ENCODE peak calls at places on chromosomes 6 and 20, in eight cellular contexts. One of them, this sample, is unnamed.

GRCh38 chr6:7587631-7588100 is 2.3 kb upstream of the SNRNP48 start:
- DNase-seq in CD8-positive, alpha-beta T cell: no peak
- DNase-seq in PC-9: no peak
- DNase-seq in choroid plexus epithelial cell: peak
- DNase-seq in fibroblast of the aortic adventitia: peak
- DNase-seq in fibroblast of pulmonary artery: peak
- DNase-seq in uterus: no peak
- DNase-seq in brain microvascular endothelial cell: peak
- DNase-seq in this sample: no peak

GRCh38 chr6:132084811-132085509 is 133.8 kb upstream of the CCN2 start:
- DNase-seq in CD8-positive, alpha-beta T cell: no peak
- DNase-seq in PC-9: peak
- DNase-seq in choroid plexus epithelial cell: peak
- DNase-seq in fibroblast of the aortic adventitia: peak
- DNase-seq in fibroblast of pulmonary artery: peak
- DNase-seq in uterus: no peak
- DNase-seq in brain microvascular endothelial cell: peak
- DNase-seq in this sample: peak

GRCh38 chr20:63133481-63134091 is 82.3 kb downstream of the YTHDF1 start:
- DNase-seq in CD8-positive, alpha-beta T cell: no peak
- DNase-seq in PC-9: no peak
- DNase-seq in choroid plexus epithelial cell: no peak
- DNase-seq in fibroblast of the aortic adventitia: no peak
- DNase-seq in fibroblast of pulmonary artery: no peak
- DNase-seq in uterus: no peak
- DNase-seq in brain microvascular endothelial cell: no peak
- DNase-seq in this sample: no peak

GRCh38 chr6:37802810-37803209 is 16.7 kb upstream of the ZFAND3 start:
- DNase-seq in CD8-positive, alpha-beta T cell: no peak
- DNase-seq in PC-9: no peak
- DNase-seq in choroid plexus epithelial cell: no peak
- DNase-seq in fibroblast of the aortic adventitia: no peak
- DNase-seq in fibroblast of pulmonary artery: no peak
- DNase-seq in uterus: no peak
- DNase-seq in brain microvascular endothelial cell: no peak
- DNase-seq in this sample: no peak

GRCh38 chr6:93751969-93752368 is 332.6 kb upstream of the EPHA7 start:
- DNase-seq in CD8-positive, alpha-beta T cell: no peak
- DNase-seq in PC-9: no peak
- DNase-seq in choroid plexus epithelial cell: peak
- DNase-seq in fibroblast of the aortic adventitia: peak
- DNase-seq in fibroblast of pulmonary artery: peak
- DNase-seq in uterus: no peak
- DNase-seq in brain microvascular endothelial cell: peak
- DNase-seq in this sample: peak

GRCh38 chr6:37690964-37691735 is 6.5 kb downstream of the MDGA1 start:
- DNase-seq in CD8-positive, alpha-beta T cell: no peak
- DNase-seq in PC-9: no peak
- DNase-seq in choroid plexus epithelial cell: no peak
- DNase-seq in fibroblast of the aortic adventitia: peak
- DNase-seq in fibroblast of pulmonary artery: peak
- DNase-seq in uterus: no peak
- DNase-seq in brain microvascular endothelial cell: no peak
- DNase-seq in this sample: no peak

GRCh38 chr20:36737183-36737499 is 8.7 kb downstream of the NDRG3 start:
- DNase-seq in CD8-positive, alpha-beta T cell: no peak
- DNase-seq in PC-9: no peak
- DNase-seq in choroid plexus epithelial cell: no peak
- DNase-seq in fibroblast of the aortic adventitia: no peak
- DNase-seq in fibroblast of pulmonary artery: no peak
- DNase-seq in uterus: no peak
- DNase-seq in brain microvascular endothelial cell: no peak
- DNase-seq in this sample: no peak

GRCh38 chr6:45759134-45759849 is 256.4 kb downstream of the CLIC5 start:
- DNase-seq in CD8-positive, alpha-beta T cell: no peak
- DNase-seq in PC-9: no peak
- DNase-seq in choroid plexus epithelial cell: no peak
- DNase-seq in fibroblast of the aortic adventitia: peak
- DNase-seq in fibroblast of pulmonary artery: no peak
- DNase-seq in uterus: no peak
- DNase-seq in brain microvascular endothelial cell: no peak
- DNase-seq in this sample: no peak

GRCh38 chr20:16761305-16761829 is 13.2 kb downstream of the OTOR start:
- DNase-seq in CD8-positive, alpha-beta T cell: no peak
- DNase-seq in PC-9: peak
- DNase-seq in choroid plexus epithelial cell: peak
- DNase-seq in fibroblast of the aortic adventitia: peak
- DNase-seq in fibroblast of pulmonary artery: peak
- DNase-seq in uterus: peak
- DNase-seq in brain microvascular endothelial cell: peak
- DNase-seq in this sample: peak

GRCh38 chr6:106966671-106967522 is 7.6 kb downstream of the CD24 start:
- DNase-seq in CD8-positive, alpha-beta T cell: no peak
- DNase-seq in PC-9: no peak
- DNase-seq in choroid plexus epithelial cell: no peak
- DNase-seq in fibroblast of the aortic adventitia: no peak
- DNase-seq in fibroblast of pulmonary artery: no peak
- DNase-seq in uterus: no peak
- DNase-seq in brain microvascular endothelial cell: no peak
- DNase-seq in this sample: no peak

GRCh38 chr6:162177733-162178132 is 549.8 kb downstream of the PRKN start:
- DNase-seq in CD8-positive, alpha-beta T cell: no peak
- DNase-seq in PC-9: no peak
- DNase-seq in choroid plexus epithelial cell: peak
- DNase-seq in fibroblast of the aortic adventitia: no peak
- DNase-seq in fibroblast of pulmonary artery: peak
- DNase-seq in uterus: no peak
- DNase-seq in brain microvascular endothelial cell: peak
- DNase-seq in this sample: no peak

GRCh38 chr6:13668291-13668928 is 43.2 kb downstream of the RANBP9 start:
- DNase-seq in CD8-positive, alpha-beta T cell: no peak
- DNase-seq in PC-9: no peak
- DNase-seq in choroid plexus epithelial cell: peak
- DNase-seq in fibroblast of the aortic adventitia: peak
- DNase-seq in fibroblast of pulmonary artery: peak
- DNase-seq in uterus: no peak
- DNase-seq in brain microvascular endothelial cell: no peak
- DNase-seq in this sample: no peak

GRCh38 chr6:85041376-85041775 is 277.0 kb upstream of the TBX18 start:
- DNase-seq in CD8-positive, alpha-beta T cell: no peak
- DNase-seq in PC-9: no peak
- DNase-seq in choroid plexus epithelial cell: peak
- DNase-seq in fibroblast of the aortic adventitia: no peak
- DNase-seq in fibroblast of pulmonary artery: peak
- DNase-seq in uterus: no peak
- DNase-seq in brain microvascular endothelial cell: peak
- DNase-seq in this sample: no peak

GRCh38 chr6:52155791-52156576 is 30.2 kb upstream of the IL17A start:
- DNase-seq in CD8-positive, alpha-beta T cell: no peak
- DNase-seq in PC-9: peak
- DNase-seq in choroid plexus epithelial cell: no peak
- DNase-seq in fibroblast of the aortic adventitia: no peak
- DNase-seq in fibroblast of pulmonary artery: no peak
- DNase-seq in uterus: no peak
- DNase-seq in brain microvascular endothelial cell: no peak
- DNase-seq in this sample: no peak

GRCh38 chr20:41174782-41175181 is 37.4 kb downstream of the PLCG1 start:
- DNase-seq in CD8-positive, alpha-beta T cell: no peak
- DNase-seq in PC-9: no peak
- DNase-seq in choroid plexus epithelial cell: peak
- DNase-seq in fibroblast of the aortic adventitia: no peak
- DNase-seq in fibroblast of pulmonary artery: no peak
- DNase-seq in uterus: peak
- DNase-seq in brain microvascular endothelial cell: no peak
- DNase-seq in this sample: no peak

DNA sequence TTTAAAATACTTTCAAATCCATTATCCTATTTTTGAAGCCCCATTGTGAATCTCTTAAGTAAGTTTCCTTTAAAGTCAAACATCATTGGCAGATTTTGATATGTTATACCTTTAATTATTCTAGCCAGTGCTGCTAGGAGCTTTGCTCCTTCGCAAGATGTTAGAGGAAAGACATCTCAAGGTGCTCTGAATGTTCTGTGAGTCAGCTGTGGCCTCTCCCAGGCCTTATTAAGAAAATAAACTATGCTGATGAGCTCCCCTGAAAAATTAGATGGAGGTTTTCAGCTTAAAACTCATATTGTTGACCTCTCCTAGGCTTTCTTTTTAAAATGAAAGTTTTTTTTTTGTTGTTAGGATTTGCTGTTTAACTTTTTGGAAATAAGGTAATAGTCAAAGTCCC is 57.3 kb downstream of the TRAF3IP2 start:
- DNase-seq in CD8-positive, alpha-beta T cell: no peak
- DNase-seq in PC-9: no peak
- DNase-seq in choroid plexus epithelial cell: no peak
- DNase-seq in fibroblast of the aortic adventitia: no peak
- DNase-seq in fibroblast of pulmonary artery: no peak
- DNase-seq in uterus: no peak
- DNase-seq in brain microvascular endothelial cell: no peak
- DNase-seq in this sample: no peak
- H3K4me3 ChIP-seq in CD8-positive, alpha-beta T cell: no peak
- H3K4me3 ChIP-seq in PC-9: no peak
- H3K4me3 ChIP-seq in choroid plexus epithelial cell: no peak
- H3K4me3 ChIP-seq in fibroblast of the aortic adventitia: no peak
- H3K4me3 ChIP-seq in fibroblast of pulmonary artery: no peak
- H3K4me3 ChIP-seq in uterus: no peak
- H3K4me3 ChIP-seq in brain microvascular endothelial cell: no peak
- H3K4me3 ChIP-seq in this sample: no peak

GRCh38 chr6:20873425-20874190 is 339.4 kb downstream of the CDKAL1 start:
- DNase-seq in CD8-positive, alpha-beta T cell: no peak
- DNase-seq in PC-9: no peak
- DNase-seq in choroid plexus epithelial cell: peak
- DNase-seq in fibroblast of the aortic adventitia: peak
- DNase-seq in fibroblast of pulmonary artery: peak
- DNase-seq in uterus: no peak
- DNase-seq in brain microvascular endothelial cell: no peak
- DNase-seq in this sample: no peak

GRCh38 chr6:20876016-20876415 is 341.8 kb downstream of the CDKAL1 start:
- DNase-seq in CD8-positive, alpha-beta T cell: no peak
- DNase-seq in PC-9: no peak
- DNase-seq in choroid plexus epithelial cell: peak
- DNase-seq in fibroblast of the aortic adventitia: peak
- DNase-seq in fibroblast of pulmonary artery: peak
- DNase-seq in uterus: no peak
- DNase-seq in brain microvascular endothelial cell: peak
- DNase-seq in this sample: peak

GRCh38 chr6:20879121-20879520 is 344.9 kb downstream of the CDKAL1 start:
- DNase-seq in CD8-positive, alpha-beta T cell: no peak
- DNase-seq in PC-9: no peak
- DNase-seq in choroid plexus epithelial cell: no peak
- DNase-seq in fibroblast of the aortic adventitia: no peak
- DNase-seq in fibroblast of pulmonary artery: no peak
- DNase-seq in uterus: no peak
- DNase-seq in brain microvascular endothelial cell: no peak
- DNase-seq in this sample: no peak

GRCh38 chr6:20877008-20877937 is 343.0 kb downstream of the CDKAL1 start:
- DNase-seq in CD8-positive, alpha-beta T cell: no peak
- DNase-seq in PC-9: peak
- DNase-seq in choroid plexus epithelial cell: peak
- DNase-seq in fibroblast of the aortic adventitia: peak
- DNase-seq in fibroblast of pulmonary artery: peak
- DNase-seq in uterus: peak
- DNase-seq in brain microvascular endothelial cell: peak
- DNase-seq in this sample: peak

GRCh38 chr6:20875369-20875963 is 341.2 kb downstream of the CDKAL1 start:
- DNase-seq in CD8-positive, alpha-beta T cell: no peak
- DNase-seq in PC-9: peak
- DNase-seq in choroid plexus epithelial cell: peak
- DNase-seq in fibroblast of the aortic adventitia: peak
- DNase-seq in fibroblast of pulmonary artery: peak
- DNase-seq in uterus: no peak
- DNase-seq in brain microvascular endothelial cell: peak
- DNase-seq in this sample: no peak
- TF ChIP-seq CTCF in CD8-positive, alpha-beta T cell: no peak
- TF ChIP-seq CTCF in PC-9: peak
- TF ChIP-seq CTCF in choroid plexus epithelial cell: peak
- TF ChIP-seq CTCF in fibroblast of the aortic adventitia: peak
- TF ChIP-seq CTCF in fibroblast of pulmonary artery: peak
- TF ChIP-seq CTCF in uterus: no peak
- TF ChIP-seq CTCF in brain microvascular endothelial cell: peak
- TF ChIP-seq CTCF in this sample: peak

GRCh38 chr6:129235167-129236072 is 352.5 kb downstream of the LAMA2 start:
- DNase-seq in CD8-positive, alpha-beta T cell: no peak
- DNase-seq in PC-9: no peak
- DNase-seq in choroid plexus epithelial cell: peak
- DNase-seq in fibroblast of the aortic adventitia: peak
- DNase-seq in fibroblast of pulmonary artery: peak
- DNase-seq in uterus: no peak
- DNase-seq in brain microvascular endothelial cell: no peak
- DNase-seq in this sample: no peak
- H3K4me3 ChIP-seq in CD8-positive, alpha-beta T cell: no peak
- H3K4me3 ChIP-seq in PC-9: no peak
- H3K4me3 ChIP-seq in choroid plexus epithelial cell: no peak
- H3K4me3 ChIP-seq in fibroblast of the aortic adventitia: no peak
- H3K4me3 ChIP-seq in fibroblast of pulmonary artery: no peak
- H3K4me3 ChIP-seq in uterus: no peak
- H3K4me3 ChIP-seq in brain microvascular endothelial cell: no peak
- H3K4me3 ChIP-seq in this sample: no peak

GRCh38 chr6:96897396-96898240 is at the start of gene NDUFAF4:
- DNase-seq in CD8-positive, alpha-beta T cell: peak
- DNase-seq in PC-9: peak
- DNase-seq in choroid plexus epithelial cell: peak
- DNase-seq in fibroblast of the aortic adventitia: peak
- DNase-seq in fibroblast of pulmonary artery: peak
- DNase-seq in uterus: peak
- DNase-seq in brain microvascular endothelial cell: peak
- DNase-seq in this sample: peak

GRCh38 chr6:96900873-96901272 is 3.2 kb upstream of the NDUFAF4 start:
- DNase-seq in CD8-positive, alpha-beta T cell: no peak
- DNase-seq in PC-9: no peak
- DNase-seq in choroid plexus epithelial cell: no peak
- DNase-seq in fibroblast of the aortic adventitia: no peak
- DNase-seq in fibroblast of pulmonary artery: no peak
- DNase-seq in uterus: no peak
- DNase-seq in brain microvascular endothelial cell: no peak
- DNase-seq in this sample: no peak

GRCh38 chr6:96899599-96899998 is 1.9 kb upstream of the NDUFAF4 start:
- DNase-seq in CD8-positive, alpha-beta T cell: no peak
- DNase-seq in PC-9: no peak
- DNase-seq in choroid plexus epithelial cell: no peak
- DNase-seq in fibroblast of the aortic adventitia: no peak
- DNase-seq in fibroblast of pulmonary artery: no peak
- DNase-seq in uterus: no peak
- DNase-seq in brain microvascular endothelial cell: no peak
- DNase-seq in this sample: no peak

GRCh38 chr6:96898241-96898851 is 655 bp upstream of the NDUFAF4 start:
- DNase-seq in CD8-positive, alpha-beta T cell: no peak
- DNase-seq in PC-9: no peak
- DNase-seq in choroid plexus epithelial cell: peak
- DNase-seq in fibroblast of the aortic adventitia: peak
- DNase-seq in fibroblast of pulmonary artery: peak
- DNase-seq in uterus: no peak
- DNase-seq in brain microvascular endothelial cell: no peak
- DNase-seq in this sample: no peak

DNA sequence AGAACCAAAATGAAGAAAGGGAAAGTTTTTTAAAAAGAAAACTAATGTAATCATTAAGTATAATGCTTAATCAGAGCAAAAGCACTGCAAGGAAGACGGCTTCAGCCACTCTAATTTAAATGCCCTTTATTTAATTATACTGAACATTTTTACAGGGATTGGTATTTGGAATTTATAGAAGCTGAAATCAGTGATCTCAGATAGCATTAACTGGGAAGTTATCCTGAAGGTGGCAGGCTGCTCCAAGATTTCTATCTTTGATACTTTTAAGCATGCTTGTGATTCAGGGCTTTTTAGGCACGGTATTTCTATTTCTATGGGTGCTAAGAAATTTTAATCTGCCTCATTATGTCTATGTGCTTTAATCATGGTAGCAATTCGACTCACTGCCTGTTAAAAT is 1.3 kb upstream of the NDUFAF4 start:
- DNase-seq in CD8-positive, alpha-beta T cell: no peak
- DNase-seq in PC-9: no peak
- DNase-seq in choroid plexus epithelial cell: peak
- DNase-seq in fibroblast of the aortic adventitia: peak
- DNase-seq in fibroblast of pulmonary artery: peak
- DNase-seq in uterus: peak
- DNase-seq in brain microvascular endothelial cell: peak
- DNase-seq in this sample: no peak
- TF ChIP-seq CTCF in CD8-positive, alpha-beta T cell: no peak
- TF ChIP-seq CTCF in PC-9: peak
- TF ChIP-seq CTCF in choroid plexus epithelial cell: peak
- TF ChIP-seq CTCF in fibroblast of the aortic adventitia: peak
- TF ChIP-seq CTCF in fibroblast of pulmonary artery: peak
- TF ChIP-seq CTCF in uterus: peak
- TF ChIP-seq CTCF in brain microvascular endothelial cell: peak
- TF ChIP-seq CTCF in this sample: peak

This sample was measured in retinal pigment epithelial cell.